ENCODE peak calls at places on chromosomes 11 and 22, in eight cellular contexts. One of them, this sample, is unnamed.

GRCh38 chr11:97751405-97751804 is 1269.3 kb upstream of the CNTN5 start:
- DNase-seq in right atrium auricular region: no peak
- DNase-seq in effector memory CD4-positive, alpha-beta T cell: no peak
- DNase-seq in stomach: no peak
- DNase-seq in mammary epithelial cell: no peak
- DNase-seq in prostate gland: no peak
- DNase-seq in H9: no peak
- DNase-seq in cardiac muscle cell: no peak
- DNase-seq in this sample: no peak

GRCh38 chr11:134238956-134239355 is 14.2 kb downstream of the THYN1 start:
- DNase-seq in right atrium auricular region: no peak
- DNase-seq in effector memory CD4-positive, alpha-beta T cell: no peak
- DNase-seq in stomach: no peak
- DNase-seq in mammary epithelial cell: no peak
- DNase-seq in prostate gland: no peak
- DNase-seq in H9: no peak
- DNase-seq in cardiac muscle cell: no peak
- DNase-seq in this sample: no peak

GRCh38 chr11:130023204-130023603 is 20.6 kb upstream of the PRDM10 start:
- DNase-seq in right atrium auricular region: no peak
- DNase-seq in effector memory CD4-positive, alpha-beta T cell: no peak
- DNase-seq in stomach: no peak
- DNase-seq in mammary epithelial cell: peak; percentile 74
- DNase-seq in prostate gland: no peak
- DNase-seq in H9: no peak
- DNase-seq in cardiac muscle cell: no peak
- DNase-seq in this sample: peak; percentile 76

GRCh38 chr11:93329936-93330445 is 551 bp upstream of the DEUP1 start:
- DNase-seq in right atrium auricular region: no peak
- DNase-seq in effector memory CD4-positive, alpha-beta T cell: no peak
- DNase-seq in stomach: no peak
- DNase-seq in mammary epithelial cell: no peak
- DNase-seq in prostate gland: no peak
- DNase-seq in H9: peak; percentile 62
- DNase-seq in cardiac muscle cell: peak; percentile 35
- DNase-seq in this sample: peak; percentile 4

GRCh38 chr11:3109921-3110706 is 52.9 kb upstream of the CARS1 start:
- DNase-seq in right atrium auricular region: no peak
- DNase-seq in effector memory CD4-positive, alpha-beta T cell: no peak
- DNase-seq in stomach: peak; percentile 47
- DNase-seq in mammary epithelial cell: peak; percentile 34
- DNase-seq in prostate gland: peak; percentile 32
- DNase-seq in H9: peak; percentile 83
- DNase-seq in cardiac muscle cell: peak; percentile 56
- DNase-seq in this sample: peak; percentile 78

GRCh38 chr11:73139476-73140198 is 2.5 kb downstream of the FCHSD2 start:
- DNase-seq in right atrium auricular region: no peak
- DNase-seq in effector memory CD4-positive, alpha-beta T cell: no peak
- DNase-seq in stomach: no peak
- DNase-seq in mammary epithelial cell: no peak
- DNase-seq in prostate gland: no peak
- DNase-seq in H9: no peak
- DNase-seq in cardiac muscle cell: no peak
- DNase-seq in this sample: no peak

GRCh38 chr22:49047461-49047860 is 780.2 kb downstream of the BRD1 start:
- DNase-seq in right atrium auricular region: no peak
- DNase-seq in effector memory CD4-positive, alpha-beta T cell: no peak
- DNase-seq in stomach: no peak
- DNase-seq in mammary epithelial cell: no peak
- DNase-seq in prostate gland: no peak
- DNase-seq in H9: no peak
- DNase-seq in cardiac muscle cell: no peak
- DNase-seq in this sample: no peak

GRCh38 chr11:77039491-77040400 is 5.5 kb downstream of the B3GNT6 start:
- DNase-seq in right atrium auricular region: no peak
- DNase-seq in effector memory CD4-positive, alpha-beta T cell: no peak
- DNase-seq in stomach: no peak
- DNase-seq in mammary epithelial cell: peak; percentile 41
- DNase-seq in prostate gland: no peak
- DNase-seq in H9: peak; percentile 79
- DNase-seq in cardiac muscle cell: peak; percentile 59
- DNase-seq in this sample: peak; percentile 33

GRCh38 chr11:6799402-6799801 is at the start of gene OR6A2:
- DNase-seq in right atrium auricular region: no peak
- DNase-seq in effector memory CD4-positive, alpha-beta T cell: no peak
- DNase-seq in stomach: no peak
- DNase-seq in mammary epithelial cell: peak; percentile 10
- DNase-seq in prostate gland: no peak
- DNase-seq in H9: no peak
- DNase-seq in cardiac muscle cell: no peak
- DNase-seq in this sample: no peak

GRCh38 chr11:29554000-29554399 is 462.8 kb downstream of the KCNA4 start:
- DNase-seq in right atrium auricular region: no peak
- DNase-seq in effector memory CD4-positive, alpha-beta T cell: no peak
- DNase-seq in stomach: no peak
- DNase-seq in mammary epithelial cell: no peak
- DNase-seq in prostate gland: no peak
- DNase-seq in H9: no peak
- DNase-seq in cardiac muscle cell: no peak
- DNase-seq in this sample: no peak

GRCh38 chr11:80163441-80163840 is 722.6 kb upstream of the TENM4 start:
- DNase-seq in right atrium auricular region: no peak
- DNase-seq in effector memory CD4-positive, alpha-beta T cell: no peak
- DNase-seq in stomach: no peak
- DNase-seq in mammary epithelial cell: peak; percentile 5
- DNase-seq in prostate gland: no peak
- DNase-seq in H9: no peak
- DNase-seq in cardiac muscle cell: no peak
- DNase-seq in this sample: no peak

GRCh38 chr11:101169944-101170343 is 40.3 kb upstream of the PGR start:
- DNase-seq in right atrium auricular region: no peak
- DNase-seq in effector memory CD4-positive, alpha-beta T cell: no peak
- DNase-seq in stomach: no peak
- DNase-seq in mammary epithelial cell: no peak
- DNase-seq in prostate gland: no peak
- DNase-seq in H9: no peak
- DNase-seq in cardiac muscle cell: no peak
- DNase-seq in this sample: no peak

GRCh38 chr11:129191649-129192048 is 476 bp downstream of the ARHGAP32 start:
- DNase-seq in right atrium auricular region: no peak
- DNase-seq in effector memory CD4-positive, alpha-beta T cell: no peak
- DNase-seq in stomach: no peak
- DNase-seq in mammary epithelial cell: peak; percentile 64
- DNase-seq in prostate gland: peak; percentile 44
- DNase-seq in H9: no peak
- DNase-seq in cardiac muscle cell: no peak
- DNase-seq in this sample: peak; percentile 36

GRCh38 chr11:64268028-64268686 is 16.3 kb downstream of the BAD start:
- DNase-seq in right atrium auricular region: no peak
- DNase-seq in effector memory CD4-positive, alpha-beta T cell: no peak
- DNase-seq in stomach: no peak
- DNase-seq in mammary epithelial cell: no peak
- DNase-seq in prostate gland: peak; percentile 31
- DNase-seq in H9: no peak
- DNase-seq in cardiac muscle cell: no peak
- DNase-seq in this sample: no peak

GRCh38 chr11:2818503-2818902 is 67.1 kb downstream of the CDKN1C start:
- DNase-seq in right atrium auricular region: no peak
- DNase-seq in effector memory CD4-positive, alpha-beta T cell: no peak
- DNase-seq in stomach: no peak
- DNase-seq in mammary epithelial cell: no peak
- DNase-seq in prostate gland: no peak
- DNase-seq in H9: no peak
- DNase-seq in cardiac muscle cell: no peak
- DNase-seq in this sample: no peak

GRCh38 chr11:85679581-85679980 is 6.4 kb downstream of the CCDC89 start:
- DNase-seq in right atrium auricular region: no peak
- DNase-seq in effector memory CD4-positive, alpha-beta T cell: no peak
- DNase-seq in stomach: no peak
- DNase-seq in mammary epithelial cell: no peak
- DNase-seq in prostate gland: no peak
- DNase-seq in H9: no peak
- DNase-seq in cardiac muscle cell: no peak
- DNase-seq in this sample: no peak

GRCh38 chr11:67354314-67355022 is 1.1 kb upstream of the POLD4 start:
- DNase-seq in right atrium auricular region: peak; percentile 93
- DNase-seq in effector memory CD4-positive, alpha-beta T cell: no peak
- DNase-seq in stomach: peak; percentile 68
- DNase-seq in mammary epithelial cell: peak; percentile 93
- DNase-seq in prostate gland: no peak
- DNase-seq in H9: peak; percentile 48
- DNase-seq in cardiac muscle cell: no peak
- DNase-seq in this sample: peak; percentile 95

DNA sequence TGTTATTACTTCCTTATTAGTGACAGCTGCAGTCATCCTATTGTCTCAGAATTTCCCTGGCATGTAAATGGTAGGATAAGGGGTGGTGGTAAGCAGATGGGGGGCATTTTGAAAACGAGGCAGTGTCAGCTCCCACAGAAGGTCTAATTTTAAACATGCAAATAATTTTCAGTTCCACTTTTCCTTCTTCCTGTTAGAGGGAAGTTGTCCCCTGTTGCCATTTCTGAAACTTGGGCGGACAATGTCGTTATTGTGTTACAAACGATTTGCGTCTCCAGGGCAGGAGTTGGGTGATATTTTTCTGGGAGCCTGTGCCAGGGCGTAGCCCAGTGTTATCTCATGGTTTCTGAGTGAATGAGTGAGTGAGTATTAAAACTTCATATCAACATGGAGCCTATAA is 7.4 kb downstream of the PTPRJ start:
- DNase-seq in right atrium auricular region: no peak
- DNase-seq in effector memory CD4-positive, alpha-beta T cell: no peak
- DNase-seq in stomach: peak; percentile 55
- DNase-seq in mammary epithelial cell: no peak
- DNase-seq in prostate gland: no peak
- DNase-seq in H9: no peak
- DNase-seq in cardiac muscle cell: no peak
- DNase-seq in this sample: no peak
- H3K27ac ChIP-seq in right atrium auricular region: peak overlapping the region; percentile 3
- H3K27ac ChIP-seq in effector memory CD4-positive, alpha-beta T cell: no peak overlapping the region
- H3K27ac ChIP-seq in stomach: peak overlapping the region; percentile 88
- H3K27ac ChIP-seq in mammary epithelial cell: no peak overlapping the region
- H3K27ac ChIP-seq in prostate gland: peak overlapping the region; percentile 52
- H3K27ac ChIP-seq in H9: no peak overlapping the region
- H3K27ac ChIP-seq in cardiac muscle cell: peak overlapping the region; percentile 61
- H3K27ac ChIP-seq in this sample: no peak overlapping the region

GRCh38 chr11:120130991-120131760 is 6.7 kb downstream of the TRIM29 start:
- DNase-seq in right atrium auricular region: no peak
- DNase-seq in effector memory CD4-positive, alpha-beta T cell: no peak
- DNase-seq in stomach: no peak
- DNase-seq in mammary epithelial cell: no peak
- DNase-seq in prostate gland: no peak
- DNase-seq in H9: no peak
- DNase-seq in cardiac muscle cell: no peak
- DNase-seq in this sample: no peak

GRCh38 chr11:120128392-120129172 is 9.3 kb downstream of the TRIM29 start:
- DNase-seq in right atrium auricular region: no peak
- DNase-seq in effector memory CD4-positive, alpha-beta T cell: no peak
- DNase-seq in stomach: no peak
- DNase-seq in mammary epithelial cell: peak; percentile 95
- DNase-seq in prostate gland: peak; percentile 96
- DNase-seq in H9: no peak
- DNase-seq in cardiac muscle cell: no peak
- DNase-seq in this sample: peak; percentile 88

GRCh38 chr11:120130176-120130980 is 7.5 kb downstream of the TRIM29 start:
- DNase-seq in right atrium auricular region: no peak
- DNase-seq in effector memory CD4-positive, alpha-beta T cell: no peak
- DNase-seq in stomach: no peak
- DNase-seq in mammary epithelial cell: no peak
- DNase-seq in prostate gland: no peak
- DNase-seq in H9: no peak
- DNase-seq in cardiac muscle cell: no peak
- DNase-seq in this sample: no peak

GRCh38 chr11:120127236-120127635 is 10.7 kb downstream of the TRIM29 start:
- DNase-seq in right atrium auricular region: no peak
- DNase-seq in effector memory CD4-positive, alpha-beta T cell: no peak
- DNase-seq in stomach: no peak
- DNase-seq in mammary epithelial cell: no peak
- DNase-seq in prostate gland: no peak
- DNase-seq in H9: no peak
- DNase-seq in cardiac muscle cell: no peak
- DNase-seq in this sample: no peak

DNA sequence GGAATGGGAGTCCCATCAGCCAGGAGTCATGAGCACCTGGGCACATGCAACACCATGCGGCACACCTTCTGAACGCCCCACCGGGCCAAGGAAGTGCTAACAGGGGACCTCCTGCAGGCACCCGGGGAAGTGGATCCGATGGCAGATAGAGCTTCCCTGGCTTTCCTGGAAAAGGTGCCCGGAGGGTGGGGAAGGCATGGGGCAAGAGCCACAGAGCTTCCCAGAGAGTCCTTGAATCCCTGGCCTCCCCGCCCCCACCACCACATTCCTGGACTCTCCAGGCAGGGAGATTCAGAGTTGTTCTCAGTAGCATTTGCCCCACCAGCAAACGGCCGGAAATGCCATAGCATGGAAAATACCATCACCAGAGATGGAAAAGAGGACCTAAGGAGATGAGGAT is 8.3 kb downstream of the TRIM29 start:
- DNase-seq in right atrium auricular region: no peak
- DNase-seq in effector memory CD4-positive, alpha-beta T cell: no peak
- DNase-seq in stomach: no peak
- DNase-seq in mammary epithelial cell: no peak
- DNase-seq in prostate gland: no peak
- DNase-seq in H9: no peak
- DNase-seq in cardiac muscle cell: no peak
- DNase-seq in this sample: no peak
- H3K27ac ChIP-seq in right atrium auricular region: no peak overlapping the region
- H3K27ac ChIP-seq in effector memory CD4-positive, alpha-beta T cell: no peak overlapping the region
- H3K27ac ChIP-seq in stomach: no peak overlapping the region
- H3K27ac ChIP-seq in mammary epithelial cell: peak overlapping the region; percentile 97
- H3K27ac ChIP-seq in prostate gland: peak overlapping the region; percentile 82
- H3K27ac ChIP-seq in H9: no peak overlapping the region
- H3K27ac ChIP-seq in cardiac muscle cell: no peak overlapping the region
- H3K27ac ChIP-seq in this sample: peak overlapping the region; percentile 99

DNA sequence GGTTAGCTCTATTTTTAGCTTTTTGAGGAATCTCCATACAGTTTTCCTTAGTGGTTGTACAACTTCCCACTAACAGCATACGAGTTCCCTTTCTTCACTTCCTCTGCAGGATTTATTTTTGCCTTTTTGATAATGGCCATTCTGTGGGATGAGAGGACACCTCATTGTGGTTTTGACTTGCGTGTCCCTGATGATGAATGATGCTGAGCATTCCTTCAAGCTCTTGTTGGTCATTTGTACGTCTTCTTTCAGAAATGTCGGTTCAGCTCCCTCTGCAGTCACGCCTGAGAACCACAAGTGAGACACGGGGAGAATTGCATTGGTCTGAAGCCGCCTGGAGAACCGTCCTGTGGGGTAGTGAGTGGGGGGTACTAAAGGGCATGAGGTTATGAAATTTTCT is 2.0 kb upstream of the KRTAP5-10 start:
- DNase-seq in right atrium auricular region: no peak
- DNase-seq in effector memory CD4-positive, alpha-beta T cell: no peak
- DNase-seq in stomach: no peak
- DNase-seq in mammary epithelial cell: peak; percentile 55
- DNase-seq in prostate gland: no peak
- DNase-seq in H9: peak; percentile 59
- DNase-seq in cardiac muscle cell: peak; percentile 62
- DNase-seq in this sample: peak; percentile 30
- H3K27ac ChIP-seq in right atrium auricular region: no peak overlapping the region
- H3K27ac ChIP-seq in effector memory CD4-positive, alpha-beta T cell: no peak overlapping the region
- H3K27ac ChIP-seq in stomach: no peak overlapping the region
- H3K27ac ChIP-seq in mammary epithelial cell: no peak overlapping the region
- H3K27ac ChIP-seq in prostate gland: no peak overlapping the region
- H3K27ac ChIP-seq in H9: no peak overlapping the region
- H3K27ac ChIP-seq in cardiac muscle cell: no peak overlapping the region
- H3K27ac ChIP-seq in this sample: no peak overlapping the region

GRCh38 chr11:63099555-63099954 is 44.5 kb downstream of the SLC22A24 start:
- DNase-seq in right atrium auricular region: no peak
- DNase-seq in effector memory CD4-positive, alpha-beta T cell: no peak
- DNase-seq in stomach: no peak
- DNase-seq in mammary epithelial cell: no peak
- DNase-seq in prostate gland: no peak
- DNase-seq in H9: no peak
- DNase-seq in cardiac muscle cell: no peak
- DNase-seq in this sample: no peak
- H3K27ac ChIP-seq in right atrium auricular region: no peak overlapping the region
- H3K27ac ChIP-seq in effector memory CD4-positive, alpha-beta T cell: no peak overlapping the region
- H3K27ac ChIP-seq in stomach: no peak overlapping the region
- H3K27ac ChIP-seq in mammary epithelial cell: no peak overlapping the region
- H3K27ac ChIP-seq in prostate gland: no peak overlapping the region
- H3K27ac ChIP-seq in H9: no peak overlapping the region
- H3K27ac ChIP-seq in cardiac muscle cell: no peak overlapping the region
- H3K27ac ChIP-seq in this sample: no peak overlapping the region